ENCODE peak calls at places on chromosomes 13 and 19, in five cellular contexts. N is CD8-positive, alpha-beta T cell; Q is bronchial epithelial cell; I is pancreas; C is RWPE1. M is an unnamed sample.

GRCh38 chr13:23578411-23579071 is 8.3 kb downstream of the TNFRSF19 start:
- DNase-seq in I (peak), N (peak), Q (peak), C (peak), M (peak)

GRCh38 chr13:46179576-46180368 is 2.2 kb downstream of the LCP1 start:
- DNase-seq in Q (no peak), C (no peak), N (peak), I (peak), M (no peak)

GRCh38 chr19:19551862-19552192 is 13.8 kb downstream of the CILP2 start:
- DNase-seq in Q (no peak), N (no peak), C (no peak), I (no peak), M (no peak)

GRCh38 chr13:83895994-83896580 is 13.8 kb upstream of the SLITRK1 start:
- DNase-seq in N (no peak), I (no peak), C (peak), Q (peak), M (no peak)

GRCh38 chr13:21020581-21020980 is 40.8 kb downstream of the LATS2 start:
- DNase-seq in I (no peak), N (no peak), C (no peak), Q (no peak), M (no peak)

GRCh38 chr13:95605426-95606125 is 38.9 kb downstream of the DZIP1 start:
- DNase-seq in Q (no peak), C (no peak), N (no peak), I (no peak), M (peak)

GRCh38 chr19:16180611-16181010 is 4.6 kb upstream of the FAM32A start:
- DNase-seq in Q (peak), C (peak), I (no peak), N (no peak), M (no peak)

GRCh38 chr19:45595814-45596213 is 6.2 kb downstream of the GPR4 start:
- DNase-seq in C (no peak), N (no peak), Q (no peak), I (no peak), M (no peak)

GRCh38 chr13:41942462-41943094 is 18.3 kb downstream of the VWA8 start:
- DNase-seq in N (no peak), C (peak), Q (peak), I (no peak), M (no peak)

GRCh38 chr19:56091066-56091490 is 30.0 kb downstream of the ZNF787 start:
- DNase-seq in I (no peak), Q (peak), C (peak), N (no peak), M (peak)

GRCh38 chr13:94950303-94950702 is 238.0 kb upstream of the SOX21 start:
- DNase-seq in Q (no peak), I (no peak), C (no peak), N (no peak), M (no peak)

GRCh38 chr19:46890423-46891170 is 29.8 kb downstream of the ARHGAP35 start:
- DNase-seq in I (no peak), N (no peak), C (no peak), Q (peak), M (peak)

GRCh38 chr19:8304841-8305621 is 3.1 kb downstream of the CD320 start:
- DNase-seq in Q (no peak), I (peak), N (peak), C (no peak), M (no peak)

GRCh38 chr19:17197666-17198065 is 17.5 kb upstream of the USE1 start:
- DNase-seq in N (no peak), I (no peak), Q (no peak), C (no peak), M (no peak)

GRCh38 chr13:107351305-107351704 is 783.4 kb upstream of the ARGLU1 start:
- DNase-seq in Q (no peak), N (no peak), I (no peak), C (no peak), M (no peak)

GRCh38 chr19:18408053-18408476 is 10.6 kb upstream of the LRRC25 start:
- DNase-seq in I (no peak), N (no peak), Q (no peak), C (no peak), M (peak)

GRCh38 chr19:44141191-44142013 is at the start of gene ZNF234:
- DNase-seq in Q (peak), N (peak), I (peak), C (peak), M (peak)

GRCh38 chr19:10393137-10393536 is 10.2 kb downstream of the CDC37 start:
- DNase-seq in Q (no peak), I (no peak), C (no peak), N (no peak), M (no peak)

GRCh38 chr19:10390652-10391286 is 10.4 kb upstream of the TYK2 start:
- DNase-seq in C (peak), Q (peak), I (peak), N (peak), M (peak)

GRCh38 chr19:10388957-10389356 is 8.6 kb upstream of the TYK2 start:
- DNase-seq in Q (peak), N (peak), I (peak), C (peak), M (peak)

GRCh38 chr19:10392120-10392519 is 11.2 kb downstream of the CDC37 start:
- DNase-seq in Q (no peak), I (no peak), C (no peak), N (no peak), M (no peak)

GRCh38 chr19:10389863-10390262 is 9.5 kb upstream of the TYK2 start:
- DNase-seq in I (no peak), C (no peak), Q (no peak), N (no peak), M (no peak)
- TF ChIP-seq CTCF in I (no peak), C (no peak), Q (peak), N (no peak), M (no peak)

DNA sequence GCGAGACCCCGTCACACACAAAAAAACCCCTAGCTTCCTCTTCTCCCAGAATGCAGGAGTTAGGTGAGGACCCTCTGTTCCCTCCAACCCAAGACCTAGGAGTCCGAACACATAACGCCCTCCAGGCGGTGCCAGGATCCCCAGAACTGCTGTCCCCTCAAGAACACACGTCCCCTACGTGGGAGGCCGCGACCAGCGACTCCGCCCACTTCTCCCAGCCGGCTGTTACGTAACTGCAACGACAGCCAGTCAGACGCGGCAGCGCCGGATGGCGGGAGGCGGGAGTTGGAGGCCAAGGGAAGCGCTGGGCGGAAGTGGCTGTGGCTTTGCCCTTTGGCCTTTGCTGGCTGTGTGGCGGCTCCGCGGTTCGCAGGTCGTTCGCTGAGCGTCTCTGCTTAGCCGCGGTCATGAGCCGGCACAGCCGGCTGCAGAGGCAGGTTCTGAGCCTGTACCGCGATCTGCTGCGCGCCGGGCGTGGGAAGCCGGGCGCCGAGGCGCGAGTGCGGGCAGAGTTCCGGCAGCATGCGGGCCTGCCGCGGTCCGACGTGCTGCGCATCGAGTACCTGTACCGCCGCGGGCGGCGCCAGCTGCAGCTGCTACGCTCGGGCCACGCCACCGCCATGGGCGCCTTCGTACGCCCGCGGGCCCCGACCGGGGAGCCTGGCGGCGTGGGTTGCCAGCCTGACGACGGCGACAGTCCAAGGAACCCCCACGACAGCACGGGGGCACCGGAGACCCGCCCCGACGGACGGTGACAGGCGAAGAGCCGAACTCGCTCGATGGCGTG is at the start of gene SDHAF1:
- DNase-seq in N (peak), I (peak), C (peak), Q (peak), M (peak)
- TF ChIP-seq CTCF in N (no peak), I (no peak), C (no peak), Q (peak), M (no peak)

GRCh38 chr13:77729502-77730221 is 32.2 kb downstream of the SLAIN1 start:
- DNase-seq in C (no peak), N (no peak), I (no peak), Q (no peak), M (no peak)
- TF ChIP-seq CTCF in C (no peak), N (no peak), I (no peak), Q (no peak), M (no peak)

DNA sequence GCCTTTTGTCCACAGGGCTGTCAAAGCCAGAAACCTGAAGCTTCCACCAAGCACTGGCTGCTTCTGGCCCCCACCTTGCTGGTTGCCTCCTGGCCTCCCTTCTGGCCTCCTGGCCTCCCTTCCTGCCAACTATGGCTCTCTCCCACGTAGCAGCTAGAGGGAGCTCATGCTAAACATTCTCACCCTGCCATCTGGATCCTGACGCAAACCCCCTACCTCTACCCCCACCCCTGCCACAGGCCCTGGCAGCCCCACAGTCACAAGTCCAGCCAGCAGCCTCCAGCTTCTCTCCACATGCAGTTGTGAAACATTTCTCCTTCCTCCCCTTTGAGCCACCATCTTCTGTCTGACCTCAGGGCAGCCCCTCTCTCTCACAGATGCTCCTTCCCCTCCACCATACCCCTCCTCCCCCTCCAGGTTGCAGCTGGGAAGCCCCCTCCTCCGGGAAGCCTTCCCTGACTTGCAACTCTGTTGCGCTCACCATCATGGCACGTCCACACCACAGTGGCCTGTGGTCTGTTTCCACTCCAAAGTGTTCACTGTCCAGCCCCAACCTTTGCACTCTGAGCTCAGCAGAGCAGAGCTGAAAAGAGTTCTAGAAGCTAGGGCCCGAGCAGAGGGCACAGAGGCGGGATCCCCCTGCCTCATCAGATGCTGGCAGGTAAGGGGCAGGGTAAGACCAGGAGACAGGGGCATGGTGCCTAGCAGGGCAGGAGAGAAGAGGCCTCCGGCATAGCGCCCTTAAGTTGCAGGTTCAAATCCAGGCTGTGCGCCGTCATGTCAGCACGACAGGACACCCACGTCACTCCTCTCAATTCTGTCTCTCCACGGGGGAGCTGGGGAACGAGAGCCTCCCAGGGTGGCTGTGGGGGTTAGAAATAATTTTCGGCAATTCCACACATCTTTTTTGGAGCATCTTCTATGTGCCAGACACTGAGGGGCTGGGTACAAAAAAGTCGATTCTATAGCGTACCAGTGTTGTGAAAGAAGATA is 7.3 kb downstream of the ADGRL1 start:
- DNase-seq in Q (no peak), I (no peak), N (no peak), C (no peak), M (no peak)
- TF ChIP-seq CTCF in Q (no peak), I (no peak), N (no peak), C (no peak), M (no peak)

GRCh38 chr13:110323172-110323851 is 16.2 kb downstream of the COL4A2 start:
- DNase-seq in N (no peak), C (no peak), I (no peak), Q (no peak), M (no peak)
- TF ChIP-seq CTCF in N (no peak), C (no peak), I (no peak), Q (peak), M (no peak)

DNA sequence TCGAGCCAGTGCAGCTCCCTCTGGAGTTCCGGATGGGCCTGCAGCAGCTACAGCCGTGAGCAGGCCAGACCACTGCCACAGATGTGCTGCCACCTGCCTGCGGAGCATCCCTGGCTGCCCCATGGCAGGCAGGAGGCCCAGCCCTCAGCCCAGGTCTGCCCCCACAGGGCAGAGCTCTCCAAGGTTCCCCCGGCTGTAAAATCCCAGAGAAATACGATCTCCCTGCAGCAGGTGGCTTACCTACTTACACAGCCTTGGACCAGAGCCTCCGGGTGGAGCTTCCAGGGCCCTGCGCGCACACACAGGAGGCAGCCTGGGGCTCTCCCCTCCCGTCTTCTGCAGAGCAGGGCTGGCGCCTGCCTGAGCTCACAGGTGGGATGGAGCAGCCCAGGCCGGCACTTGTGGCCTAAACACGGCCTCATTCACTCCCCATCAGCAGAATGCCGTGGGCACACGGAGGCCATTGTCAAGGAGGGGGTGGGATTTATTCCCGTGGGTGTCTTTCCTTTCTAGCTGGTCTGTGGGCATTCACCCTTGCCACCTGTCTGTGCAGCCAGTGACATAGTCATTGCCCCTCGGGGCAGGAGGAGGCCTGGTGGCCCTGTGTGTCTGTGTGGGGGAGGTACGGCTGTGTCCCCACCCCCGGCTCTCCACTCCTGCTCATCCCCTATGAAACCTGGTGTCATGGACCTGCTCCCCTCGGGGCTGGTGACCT is 118.0 kb downstream of the KDM4B start:
- DNase-seq in C (peak), N (no peak), Q (no peak), I (no peak), M (no peak)
- TF ChIP-seq CTCF in C (no peak), N (no peak), Q (no peak), I (no peak), M (no peak)

DNA sequence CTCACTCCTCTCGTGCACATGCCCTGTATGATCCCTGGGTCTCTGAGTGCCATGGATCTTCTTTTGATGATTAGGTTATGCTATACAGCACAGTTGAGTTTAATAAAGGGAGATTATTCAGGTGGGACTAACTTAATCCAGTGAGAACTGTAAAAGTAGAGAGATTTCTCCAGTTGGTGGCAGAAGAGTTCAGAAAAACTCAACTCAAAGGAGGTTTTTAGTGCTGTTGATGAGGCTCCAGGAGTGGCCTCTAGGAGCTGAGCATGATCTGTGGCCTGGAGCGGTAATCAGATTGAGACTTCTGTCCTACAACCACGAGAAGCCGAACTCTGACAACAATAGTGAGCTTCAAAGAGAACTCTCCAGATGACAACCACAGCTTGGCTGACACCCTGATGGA is 413.5 kb downstream of the ZNF536 start:
- DNase-seq in C (no peak), I (no peak), N (no peak), Q (no peak), M (no peak)
- TF ChIP-seq CTCF in C (no peak), I (no peak), N (no peak), Q (no peak), M (no peak)

DNA sequence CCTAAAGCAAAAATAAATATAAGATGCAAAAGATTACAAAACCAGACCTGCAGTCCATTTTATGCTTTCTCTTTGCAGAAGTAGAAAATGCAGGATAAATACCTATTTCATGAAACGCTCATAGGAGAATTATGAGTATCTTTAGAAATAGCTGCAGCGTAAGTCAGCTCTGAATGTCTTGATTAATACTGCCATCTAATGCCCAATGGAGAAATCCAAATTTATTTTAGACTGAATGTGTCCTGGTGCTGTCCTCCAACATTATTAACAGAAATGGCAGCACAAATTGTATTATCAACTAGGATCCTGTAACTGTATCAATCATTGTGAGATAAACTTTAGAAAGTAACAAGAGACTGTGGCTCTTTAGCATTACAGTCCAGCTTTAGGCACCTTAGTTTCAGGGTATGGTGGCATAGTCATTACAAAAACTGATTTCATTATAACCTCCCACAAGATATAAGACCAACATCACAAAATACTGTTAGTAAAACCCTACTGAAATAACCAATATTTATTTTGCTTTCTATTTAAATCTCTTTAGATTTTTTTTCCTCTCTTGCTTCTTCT is 162.1 kb upstream of the MIR17HG start:
- DNase-seq in N (no peak), Q (peak), C (peak), I (no peak), M (no peak)
- TF ChIP-seq CTCF in N (no peak), Q (peak), C (no peak), I (no peak), M (no peak)

M was measured in Calu3.